ENCODE peak calls at places on chromosomes 6 and 20, in six cellular contexts. T is H1, E is K562, J is GM12891, P is GM12878, M is HepG2. Z is an unnamed sample.
A peak's percentile ranks its signal among the peaks of the same experiment; 100 is the strongest.

GRCh38 chr6:3389390-3390167 is 67.3 kb downstream of the SLC22A23 start:
- DNase-seq in T (no peak), E (no peak), J (no peak), P (no peak), M (no peak), Z (no peak)

GRCh38 chr6:87487555-87487954 is 14.8 kb downstream of the SLC35A1 start:
- DNase-seq in T (no peak), E (no peak), J (no peak), P (no peak), M (no peak), Z (no peak)

GRCh38 chr6:162873537-162873936 is 145.8 kb downstream of the PACRG start:
- DNase-seq in T (no peak), E (no peak), J (no peak), P (no peak), M (no peak), Z (no peak)

GRCh38 chr6:40855481-40855880 is 183.5 kb downstream of the UNC5CL start:
- DNase-seq in T (no peak), E (no peak), J (no peak), P (no peak), M (no peak), Z (no peak)

GRCh38 chr6:43428112-43428570 is 800 bp downstream of the ABCC10 start:
- DNase-seq in T (no peak), E (no peak), J (no peak), P (no peak), M (no peak), Z (no peak)

GRCh38 chr6:158086706-158087518 is 81.2 kb downstream of the SERAC1 start:
- DNase-seq in T (peak; percentile 23), E (no peak), J (no peak), P (no peak), M (no peak), Z (no peak)

GRCh38 chr20:49277786-49278035 is 146 bp downstream of the ZNFX1 start:
- DNase-seq in T (no peak), E (no peak), J (no peak), P (no peak), M (no peak), Z (no peak)

GRCh38 chr6:150670311-150670710 is 70.6 kb downstream of the PLEKHG1 start:
- DNase-seq in T (no peak), E (no peak), J (no peak), P (no peak), M (no peak), Z (no peak)

GRCh38 chr6:25229671-25230321 is 49.4 kb upstream of the CARMIL1 start:
- DNase-seq in T (no peak), E (no peak), J (no peak), P (no peak), M (no peak), Z (no peak)

GRCh38 chr6:44247338-44248302 is 719 bp downstream of the HSP90AB1 start:
- DNase-seq in T (no peak), E (peak; percentile 80), J (no peak), P (no peak), M (peak; percentile 36), Z (no peak)

GRCh38 chr6:85795966-85796365 is 153.3 kb upstream of the SYNCRIP start:
- DNase-seq in T (no peak), E (no peak), J (no peak), P (no peak), M (no peak), Z (no peak)

GRCh38 chr20:1171461-1172093 is 13.2 kb downstream of the TMEM74B start:
- DNase-seq in T (peak; percentile 84), E (peak; percentile 69), J (no peak), P (no peak), M (peak; percentile 42), Z (no peak)

GRCh38 chr20:35225319-35226125 is 968 bp upstream of the MMP24 start:
- DNase-seq in T (no peak), E (no peak), J (no peak), P (no peak), M (no peak), Z (no peak)
- TF ChIP-seq POLR2A in T (no peak), E (no peak), J (no peak), P (no peak), M (no peak), Z (no peak)

DNA sequence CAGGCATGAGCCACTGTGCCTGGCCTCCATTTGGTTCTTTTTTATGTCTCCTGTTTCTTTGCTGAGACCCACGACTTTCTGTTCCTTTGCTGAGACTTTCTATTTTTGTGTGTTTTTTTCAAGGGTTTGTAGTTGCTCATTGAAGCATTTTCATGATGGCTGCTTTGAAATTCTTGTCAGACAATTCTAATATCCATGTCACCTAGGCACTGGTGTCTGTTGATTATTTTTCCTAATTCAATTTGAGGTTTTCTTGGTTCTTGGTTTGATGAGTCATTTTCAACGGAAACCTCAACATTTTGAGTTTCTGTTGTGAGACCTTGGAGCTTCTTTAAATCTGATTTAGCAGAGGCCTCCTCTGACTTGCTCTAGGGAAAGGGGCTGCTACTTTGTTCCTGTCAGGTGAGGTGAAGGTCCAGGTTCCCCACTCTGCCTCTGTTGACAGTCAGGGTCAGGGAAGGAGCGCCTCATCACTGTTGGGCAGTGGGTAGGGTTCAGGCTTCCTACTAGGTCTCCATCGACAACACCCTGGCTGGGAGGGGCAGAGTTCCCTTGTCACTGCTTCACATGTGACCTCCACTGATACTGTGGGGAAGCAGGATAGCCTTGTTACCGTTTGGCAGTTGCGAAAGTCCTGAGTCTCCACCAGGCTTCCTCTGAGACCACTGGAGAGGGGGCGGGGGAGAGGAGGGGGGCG is 67.2 kb upstream of the RNF24 start:
- DNase-seq in T (no peak), E (peak; percentile 77), J (no peak), P (peak; percentile 59), M (peak; percentile 89), Z (no peak)
- TF ChIP-seq TAF1 in T (no peak), E (peak; percentile 25), J (no peak), P (no peak), M (peak; percentile 9), Z (no peak)

GRCh38 chr6:129206761-129207330 is 323.9 kb downstream of the LAMA2 start:
- DNase-seq in T (no peak), E (no peak), J (no peak), P (no peak), M (no peak), Z (no peak)
- TF ChIP-seq POLR2AphosphoS5 in T (no peak), E (no peak), J (no peak), P (no peak), M (no peak), Z (no peak)

GRCh38 chr20:3766381-3766780 is 1.2 kb downstream of the ADISSP start:
- DNase-seq in T (no peak), E (no peak), J (no peak), P (no peak), M (no peak), Z (no peak)

GRCh38 chr20:3765171-3765887 is 2.2 kb downstream of the ADISSP start:
- DNase-seq in T (no peak), E (no peak), J (no peak), P (no peak), M (no peak), Z (no peak)

GRCh38 chr20:3768342-3769130 is 983 bp upstream of the ADISSP start:
- DNase-seq in T (peak; percentile 94), E (peak; percentile 72), J (peak; percentile 83), P (no peak), M (peak; percentile 83), Z (peak; percentile 75)

GRCh38 chr20:3766832-3767433 is 620 bp downstream of the ADISSP start:
- DNase-seq in T (no peak), E (peak; percentile 44), J (no peak), P (no peak), M (no peak), Z (no peak)

DNA sequence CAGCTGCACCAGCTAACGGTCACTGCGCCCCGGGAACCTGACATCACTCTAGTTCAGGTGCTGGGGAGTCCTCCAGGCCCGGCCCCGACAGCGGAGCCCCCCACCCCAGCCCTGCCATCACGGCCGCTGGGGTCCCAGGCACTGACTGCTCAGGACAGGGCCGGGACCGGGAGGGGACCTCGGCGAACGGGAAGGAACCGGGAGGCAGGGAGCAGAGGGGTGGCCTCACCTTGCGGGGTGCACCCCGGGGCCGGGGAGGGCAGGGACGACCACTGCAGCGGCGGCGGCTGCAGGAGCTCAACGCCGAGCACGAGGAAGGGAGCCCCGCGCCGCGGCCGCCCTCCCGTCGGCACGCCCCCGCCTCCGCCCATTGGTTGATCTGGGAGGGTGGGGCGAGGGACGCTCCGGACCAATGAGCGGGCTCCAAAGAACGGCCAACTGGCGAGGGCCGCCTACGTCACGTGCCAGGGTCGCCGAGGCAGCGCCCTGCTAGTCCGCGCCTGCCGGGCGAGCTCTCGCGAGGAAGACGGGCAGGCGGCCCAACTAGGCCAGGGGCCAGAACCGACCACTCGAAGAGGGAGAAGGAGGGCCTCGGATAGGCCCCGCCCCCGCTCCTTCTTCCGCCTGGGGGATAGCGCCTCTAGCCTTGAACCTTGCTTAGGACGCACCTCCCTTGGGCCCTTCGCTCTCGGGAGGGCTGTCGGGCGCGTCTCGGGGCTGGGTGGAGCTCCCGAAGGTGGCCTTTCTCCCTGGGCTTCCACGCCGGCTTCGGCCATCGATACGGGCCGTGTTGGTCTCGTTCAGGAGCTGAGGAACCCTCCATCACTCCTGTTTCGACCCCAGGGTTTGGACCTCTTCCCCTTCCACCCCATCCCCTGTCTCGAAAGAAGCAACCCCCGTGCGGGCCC is at the start of gene ADISSP:
- DNase-seq in T (peak; percentile 97), E (peak; percentile 98), J (peak; percentile 99), P (peak; percentile 91), M (peak; percentile 99), Z (peak; percentile 99)
- TF ChIP-seq POLR2A in T (no peak), E (peak; percentile 70), J (peak; percentile 64), P (peak; percentile 84), M (peak; percentile 82), Z (peak; percentile 75)

GRCh38 chr20:52200870-52201269 is 9.3 kb upstream of the ZFP64 start:
- DNase-seq in T (no peak), E (no peak), J (no peak), P (no peak), M (no peak), Z (no peak)
- TF ChIP-seq TAF1 in T (no peak), E (no peak), J (no peak), P (no peak), M (no peak), Z (no peak)

DNA sequence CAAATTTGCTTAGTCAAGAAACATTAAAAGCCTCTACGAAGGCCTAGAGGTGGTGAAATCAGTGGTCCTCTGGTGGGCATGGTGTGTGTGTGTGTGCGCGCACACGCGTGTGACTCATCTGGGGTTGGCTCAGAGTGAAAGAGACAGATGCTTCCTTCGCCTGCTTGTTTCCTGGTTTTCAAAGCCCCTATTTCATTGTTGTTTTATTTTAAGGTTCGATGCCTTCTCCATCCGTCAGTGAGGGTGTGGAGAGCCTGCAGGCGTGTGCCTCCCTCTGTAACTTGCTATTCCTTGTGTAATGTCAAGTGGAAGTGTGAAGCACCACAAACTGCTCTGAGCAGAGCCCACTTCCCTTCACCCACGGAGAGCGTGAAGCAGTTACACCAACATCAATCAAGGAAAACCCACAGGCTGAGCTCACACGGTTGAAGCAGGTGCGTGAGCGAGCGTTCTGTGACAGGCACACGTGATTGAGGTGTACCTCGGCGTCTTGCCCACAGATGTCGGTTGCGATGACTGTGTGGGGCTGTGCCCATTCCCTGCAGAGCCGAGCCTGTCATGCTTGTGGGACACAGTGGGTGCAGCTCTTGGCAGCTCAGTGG is 233.9 kb downstream of the PRL start:
- DNase-seq in T (no peak), E (no peak), J (no peak), P (peak; percentile 69), M (no peak), Z (no peak)
- TF ChIP-seq POLR2AphosphoS5 in T (no peak), E (no peak), J (peak; percentile 43), P (peak; percentile 22), M (no peak), Z (peak; percentile 45)

GRCh38 chr6:159880412-159880811 is 10.4 kb upstream of the MAS1 start:
- DNase-seq in T (no peak), E (no peak), J (no peak), P (no peak), M (no peak), Z (no peak)
- TF ChIP-seq POLR2A in T (no peak), E (no peak), J (no peak), P (no peak), M (no peak), Z (no peak)